ENCODE peak calls at places on chromosome 1, in ten cellular contexts. One of them, this sample, is unnamed.

GRCh38 chr1:205626216-205626615 is 5.6 kb downstream of the ELK4 start:
- DNase-seq in GM23338: no peak
- DNase-seq in activated CD4-positive, alpha-beta T cell treated with anti-CD3 and anti-CD28 coated beads, Interleukin-2, amount 10 ng/mL, durations not matched to agents 7 days and 5 days: peak; percentile 7
- DNase-seq in aorta: no peak
- DNase-seq in stimulated activated CD8-positive, alpha-beta memory T cell treated with anti-CD3 and anti-CD28 coated beads, Interleukin-4, amount 100 ng/mL, for 4 hours: no peak
- DNase-seq in foreskin fibroblast: no peak
- DNase-seq in mesendoderm: no peak
- DNase-seq in stimulated activated CD4-positive, alpha-beta T cell treated with anti-CD3 and anti-CD28 coated beads, Interleukin-2, amount 100 ng/mL, for 24 hours: no peak
- DNase-seq in type B pancreatic cell: no peak
- DNase-seq in hypothalamus: no peak
- DNase-seq in this sample: peak; percentile 57

GRCh38 chr1:172637522-172637921 is 21.4 kb upstream of the FASLG start:
- DNase-seq in type B pancreatic cell: no peak
- DNase-seq in foreskin fibroblast: peak; percentile 87
- DNase-seq in GM23338: no peak
- DNase-seq in stimulated activated CD8-positive, alpha-beta memory T cell treated with anti-CD3 and anti-CD28 coated beads, Interleukin-4, amount 100 ng/mL, for 4 hours: no peak
- DNase-seq in stimulated activated CD4-positive, alpha-beta T cell treated with anti-CD3 and anti-CD28 coated beads, Interleukin-2, amount 100 ng/mL, for 24 hours: no peak
- DNase-seq in hypothalamus: no peak
- DNase-seq in activated CD4-positive, alpha-beta T cell treated with anti-CD3 and anti-CD28 coated beads, Interleukin-2, amount 10 ng/mL, durations not matched to agents 7 days and 5 days: no peak
- DNase-seq in mesendoderm: peak; percentile 15
- DNase-seq in aorta: no peak
- DNase-seq in this sample: no peak

GRCh38 chr1:205321109-205321958 is at the start of gene NUAK2:
- DNase-seq in stimulated activated CD8-positive, alpha-beta memory T cell treated with anti-CD3 and anti-CD28 coated beads, Interleukin-4, amount 100 ng/mL, for 4 hours: peak; percentile 53
- DNase-seq in foreskin fibroblast: peak; percentile 96
- DNase-seq in aorta: peak; percentile 95
- DNase-seq in GM23338: peak; percentile 99
- DNase-seq in hypothalamus: peak; percentile 86
- DNase-seq in mesendoderm: peak; percentile 99
- DNase-seq in type B pancreatic cell: peak; percentile 94
- DNase-seq in stimulated activated CD4-positive, alpha-beta T cell treated with anti-CD3 and anti-CD28 coated beads, Interleukin-2, amount 100 ng/mL, for 24 hours: peak; percentile 90
- DNase-seq in activated CD4-positive, alpha-beta T cell treated with anti-CD3 and anti-CD28 coated beads, Interleukin-2, amount 10 ng/mL, durations not matched to agents 7 days and 5 days: peak; percentile 81
- DNase-seq in this sample: no peak

GRCh38 chr1:158027485-158027884 is 34.0 kb downstream of the KIRREL1 start:
- DNase-seq in GM23338: no peak
- DNase-seq in aorta: no peak
- DNase-seq in hypothalamus: no peak
- DNase-seq in stimulated activated CD8-positive, alpha-beta memory T cell treated with anti-CD3 and anti-CD28 coated beads, Interleukin-4, amount 100 ng/mL, for 4 hours: no peak
- DNase-seq in type B pancreatic cell: no peak
- DNase-seq in activated CD4-positive, alpha-beta T cell treated with anti-CD3 and anti-CD28 coated beads, Interleukin-2, amount 10 ng/mL, durations not matched to agents 7 days and 5 days: no peak
- DNase-seq in stimulated activated CD4-positive, alpha-beta T cell treated with anti-CD3 and anti-CD28 coated beads, Interleukin-2, amount 100 ng/mL, for 24 hours: no peak
- DNase-seq in mesendoderm: no peak
- DNase-seq in foreskin fibroblast: no peak
- DNase-seq in this sample: no peak

GRCh38 chr1:5599541-5599940 is 392.7 kb downstream of the NPHP4 start:
- DNase-seq in aorta: no peak
- DNase-seq in mesendoderm: no peak
- DNase-seq in activated CD4-positive, alpha-beta T cell treated with anti-CD3 and anti-CD28 coated beads, Interleukin-2, amount 10 ng/mL, durations not matched to agents 7 days and 5 days: peak; percentile 3
- DNase-seq in hypothalamus: no peak
- DNase-seq in foreskin fibroblast: no peak
- DNase-seq in GM23338: no peak
- DNase-seq in stimulated activated CD4-positive, alpha-beta T cell treated with anti-CD3 and anti-CD28 coated beads, Interleukin-2, amount 100 ng/mL, for 24 hours: no peak
- DNase-seq in type B pancreatic cell: peak; percentile 45
- DNase-seq in stimulated activated CD8-positive, alpha-beta memory T cell treated with anti-CD3 and anti-CD28 coated beads, Interleukin-4, amount 100 ng/mL, for 4 hours: no peak
- DNase-seq in this sample: no peak

GRCh38 chr1:40435876-40436275 is 14.4 kb upstream of the ZFP69B start:
- DNase-seq in GM23338: no peak
- DNase-seq in stimulated activated CD8-positive, alpha-beta memory T cell treated with anti-CD3 and anti-CD28 coated beads, Interleukin-4, amount 100 ng/mL, for 4 hours: no peak
- DNase-seq in foreskin fibroblast: no peak
- DNase-seq in type B pancreatic cell: no peak
- DNase-seq in mesendoderm: no peak
- DNase-seq in aorta: no peak
- DNase-seq in stimulated activated CD4-positive, alpha-beta T cell treated with anti-CD3 and anti-CD28 coated beads, Interleukin-2, amount 100 ng/mL, for 24 hours: no peak
- DNase-seq in hypothalamus: no peak
- DNase-seq in activated CD4-positive, alpha-beta T cell treated with anti-CD3 and anti-CD28 coated beads, Interleukin-2, amount 10 ng/mL, durations not matched to agents 7 days and 5 days: no peak
- DNase-seq in this sample: no peak

GRCh38 chr1:173758980-173759379 is 44.2 kb downstream of the KLHL20 start:
- DNase-seq in hypothalamus: no peak
- DNase-seq in activated CD4-positive, alpha-beta T cell treated with anti-CD3 and anti-CD28 coated beads, Interleukin-2, amount 10 ng/mL, durations not matched to agents 7 days and 5 days: no peak
- DNase-seq in mesendoderm: no peak
- DNase-seq in aorta: no peak
- DNase-seq in foreskin fibroblast: no peak
- DNase-seq in GM23338: no peak
- DNase-seq in type B pancreatic cell: no peak
- DNase-seq in stimulated activated CD8-positive, alpha-beta memory T cell treated with anti-CD3 and anti-CD28 coated beads, Interleukin-4, amount 100 ng/mL, for 4 hours: no peak
- DNase-seq in stimulated activated CD4-positive, alpha-beta T cell treated with anti-CD3 and anti-CD28 coated beads, Interleukin-2, amount 100 ng/mL, for 24 hours: no peak
- DNase-seq in this sample: no peak

GRCh38 chr1:53519412-53519811 is 60.2 kb downstream of the DMRTB1 start:
- DNase-seq in aorta: no peak
- DNase-seq in hypothalamus: no peak
- DNase-seq in activated CD4-positive, alpha-beta T cell treated with anti-CD3 and anti-CD28 coated beads, Interleukin-2, amount 10 ng/mL, durations not matched to agents 7 days and 5 days: no peak
- DNase-seq in mesendoderm: peak; percentile 19
- DNase-seq in stimulated activated CD8-positive, alpha-beta memory T cell treated with anti-CD3 and anti-CD28 coated beads, Interleukin-4, amount 100 ng/mL, for 4 hours: no peak
- DNase-seq in GM23338: no peak
- DNase-seq in foreskin fibroblast: peak; percentile 43
- DNase-seq in stimulated activated CD4-positive, alpha-beta T cell treated with anti-CD3 and anti-CD28 coated beads, Interleukin-2, amount 100 ng/mL, for 24 hours: no peak
- DNase-seq in type B pancreatic cell: no peak
- DNase-seq in this sample: no peak

GRCh38 chr1:227789042-227789880 is 26.2 kb upstream of the PRSS38 start:
- DNase-seq in hypothalamus: no peak
- DNase-seq in type B pancreatic cell: peak; percentile 67
- DNase-seq in activated CD4-positive, alpha-beta T cell treated with anti-CD3 and anti-CD28 coated beads, Interleukin-2, amount 10 ng/mL, durations not matched to agents 7 days and 5 days: no peak
- DNase-seq in stimulated activated CD4-positive, alpha-beta T cell treated with anti-CD3 and anti-CD28 coated beads, Interleukin-2, amount 100 ng/mL, for 24 hours: no peak
- DNase-seq in GM23338: peak; percentile 51
- DNase-seq in stimulated activated CD8-positive, alpha-beta memory T cell treated with anti-CD3 and anti-CD28 coated beads, Interleukin-4, amount 100 ng/mL, for 4 hours: no peak
- DNase-seq in aorta: no peak
- DNase-seq in foreskin fibroblast: peak; percentile 82
- DNase-seq in mesendoderm: peak; percentile 52
- DNase-seq in this sample: no peak

GRCh38 chr1:21666572-21667320 is 2.4 kb downstream of the RAP1GAP start:
- DNase-seq in stimulated activated CD8-positive, alpha-beta memory T cell treated with anti-CD3 and anti-CD28 coated beads, Interleukin-4, amount 100 ng/mL, for 4 hours: no peak
- DNase-seq in foreskin fibroblast: no peak
- DNase-seq in aorta: peak; percentile 65
- DNase-seq in activated CD4-positive, alpha-beta T cell treated with anti-CD3 and anti-CD28 coated beads, Interleukin-2, amount 10 ng/mL, durations not matched to agents 7 days and 5 days: no peak
- DNase-seq in stimulated activated CD4-positive, alpha-beta T cell treated with anti-CD3 and anti-CD28 coated beads, Interleukin-2, amount 100 ng/mL, for 24 hours: no peak
- DNase-seq in hypothalamus: no peak
- DNase-seq in mesendoderm: no peak
- DNase-seq in GM23338: no peak
- DNase-seq in type B pancreatic cell: no peak
- DNase-seq in this sample: no peak

GRCh38 chr1:41479000-41479807 is 5.3 kb downstream of the EDN2 start:
- DNase-seq in type B pancreatic cell: no peak
- DNase-seq in GM23338: no peak
- DNase-seq in activated CD4-positive, alpha-beta T cell treated with anti-CD3 and anti-CD28 coated beads, Interleukin-2, amount 10 ng/mL, durations not matched to agents 7 days and 5 days: no peak
- DNase-seq in stimulated activated CD8-positive, alpha-beta memory T cell treated with anti-CD3 and anti-CD28 coated beads, Interleukin-4, amount 100 ng/mL, for 4 hours: no peak
- DNase-seq in aorta: peak; percentile 88
- DNase-seq in stimulated activated CD4-positive, alpha-beta T cell treated with anti-CD3 and anti-CD28 coated beads, Interleukin-2, amount 100 ng/mL, for 24 hours: no peak
- DNase-seq in hypothalamus: peak; percentile 63
- DNase-seq in foreskin fibroblast: peak; percentile 58
- DNase-seq in mesendoderm: no peak
- DNase-seq in this sample: no peak

GRCh38 chr1:25918615-25919014 is 12.4 kb upstream of the STMN1 start:
- DNase-seq in activated CD4-positive, alpha-beta T cell treated with anti-CD3 and anti-CD28 coated beads, Interleukin-2, amount 10 ng/mL, durations not matched to agents 7 days and 5 days: no peak
- DNase-seq in foreskin fibroblast: no peak
- DNase-seq in mesendoderm: no peak
- DNase-seq in stimulated activated CD8-positive, alpha-beta memory T cell treated with anti-CD3 and anti-CD28 coated beads, Interleukin-4, amount 100 ng/mL, for 4 hours: no peak
- DNase-seq in stimulated activated CD4-positive, alpha-beta T cell treated with anti-CD3 and anti-CD28 coated beads, Interleukin-2, amount 100 ng/mL, for 24 hours: no peak
- DNase-seq in hypothalamus: no peak
- DNase-seq in aorta: no peak
- DNase-seq in GM23338: peak; percentile 43
- DNase-seq in type B pancreatic cell: no peak
- DNase-seq in this sample: no peak

GRCh38 chr1:34787461-34788420 is 5.1 kb upstream of the GJA4 start:
- DNase-seq in stimulated activated CD4-positive, alpha-beta T cell treated with anti-CD3 and anti-CD28 coated beads, Interleukin-2, amount 100 ng/mL, for 24 hours: peak; percentile 14
- DNase-seq in hypothalamus: no peak
- DNase-seq in stimulated activated CD8-positive, alpha-beta memory T cell treated with anti-CD3 and anti-CD28 coated beads, Interleukin-4, amount 100 ng/mL, for 4 hours: no peak
- DNase-seq in mesendoderm: peak; percentile 81
- DNase-seq in GM23338: peak; percentile 64
- DNase-seq in activated CD4-positive, alpha-beta T cell treated with anti-CD3 and anti-CD28 coated beads, Interleukin-2, amount 10 ng/mL, durations not matched to agents 7 days and 5 days: no peak
- DNase-seq in aorta: no peak
- DNase-seq in foreskin fibroblast: peak; percentile 43
- DNase-seq in type B pancreatic cell: peak; percentile 50
- DNase-seq in this sample: no peak

GRCh38 chr1:3923378-3924185 is 23.5 kb upstream of the C1orf174 start:
- DNase-seq in stimulated activated CD4-positive, alpha-beta T cell treated with anti-CD3 and anti-CD28 coated beads, Interleukin-2, amount 100 ng/mL, for 24 hours: no peak
- DNase-seq in foreskin fibroblast: no peak
- DNase-seq in GM23338: no peak
- DNase-seq in stimulated activated CD8-positive, alpha-beta memory T cell treated with anti-CD3 and anti-CD28 coated beads, Interleukin-4, amount 100 ng/mL, for 4 hours: no peak
- DNase-seq in aorta: peak; percentile 62
- DNase-seq in mesendoderm: no peak
- DNase-seq in type B pancreatic cell: no peak
- DNase-seq in activated CD4-positive, alpha-beta T cell treated with anti-CD3 and anti-CD28 coated beads, Interleukin-2, amount 10 ng/mL, durations not matched to agents 7 days and 5 days: no peak
- DNase-seq in hypothalamus: no peak
- DNase-seq in this sample: no peak

GRCh38 chr1:180911640-180912161 is 996 bp upstream of the KIAA1614 start:
- DNase-seq in mesendoderm: peak; percentile 77
- DNase-seq in activated CD4-positive, alpha-beta T cell treated with anti-CD3 and anti-CD28 coated beads, Interleukin-2, amount 10 ng/mL, durations not matched to agents 7 days and 5 days: no peak
- DNase-seq in type B pancreatic cell: no peak
- DNase-seq in foreskin fibroblast: peak; percentile 59
- DNase-seq in stimulated activated CD4-positive, alpha-beta T cell treated with anti-CD3 and anti-CD28 coated beads, Interleukin-2, amount 100 ng/mL, for 24 hours: no peak
- DNase-seq in GM23338: peak; percentile 60
- DNase-seq in hypothalamus: no peak
- DNase-seq in stimulated activated CD8-positive, alpha-beta memory T cell treated with anti-CD3 and anti-CD28 coated beads, Interleukin-4, amount 100 ng/mL, for 4 hours: no peak
- DNase-seq in aorta: no peak
- DNase-seq in this sample: no peak

GRCh38 chr1:33905241-33905640 is 41.4 kb downstream of the HMGB4 start:
- DNase-seq in GM23338: no peak
- DNase-seq in stimulated activated CD8-positive, alpha-beta memory T cell treated with anti-CD3 and anti-CD28 coated beads, Interleukin-4, amount 100 ng/mL, for 4 hours: no peak
- DNase-seq in activated CD4-positive, alpha-beta T cell treated with anti-CD3 and anti-CD28 coated beads, Interleukin-2, amount 10 ng/mL, durations not matched to agents 7 days and 5 days: no peak
- DNase-seq in hypothalamus: no peak
- DNase-seq in foreskin fibroblast: no peak
- DNase-seq in mesendoderm: no peak
- DNase-seq in aorta: no peak
- DNase-seq in stimulated activated CD4-positive, alpha-beta T cell treated with anti-CD3 and anti-CD28 coated beads, Interleukin-2, amount 100 ng/mL, for 24 hours: no peak
- DNase-seq in type B pancreatic cell: no peak
- DNase-seq in this sample: no peak

GRCh38 chr1:31548899-31549806 is 27.2 kb upstream of the TINAGL1 start:
- DNase-seq in mesendoderm: peak; percentile 94
- DNase-seq in activated CD4-positive, alpha-beta T cell treated with anti-CD3 and anti-CD28 coated beads, Interleukin-2, amount 10 ng/mL, durations not matched to agents 7 days and 5 days: peak; percentile 92
- DNase-seq in GM23338: peak; percentile 89
- DNase-seq in aorta: peak; percentile 91
- DNase-seq in type B pancreatic cell: peak; percentile 91
- DNase-seq in stimulated activated CD4-positive, alpha-beta T cell treated with anti-CD3 and anti-CD28 coated beads, Interleukin-2, amount 100 ng/mL, for 24 hours: peak; percentile 93
- DNase-seq in hypothalamus: peak; percentile 69
- DNase-seq in foreskin fibroblast: peak; percentile 93
- DNase-seq in stimulated activated CD8-positive, alpha-beta memory T cell treated with anti-CD3 and anti-CD28 coated beads, Interleukin-4, amount 100 ng/mL, for 4 hours: peak; percentile 84
- DNase-seq in this sample: peak; percentile 87

GRCh38 chr1:175373786-175374623 is 181.4 kb upstream of the KIAA0040 start:
- DNase-seq in aorta: no peak
- DNase-seq in activated CD4-positive, alpha-beta T cell treated with anti-CD3 and anti-CD28 coated beads, Interleukin-2, amount 10 ng/mL, durations not matched to agents 7 days and 5 days: peak; percentile 8
- DNase-seq in hypothalamus: peak; percentile 44
- DNase-seq in GM23338: peak; percentile 84
- DNase-seq in type B pancreatic cell: no peak
- DNase-seq in stimulated activated CD8-positive, alpha-beta memory T cell treated with anti-CD3 and anti-CD28 coated beads, Interleukin-4, amount 100 ng/mL, for 4 hours: no peak
- DNase-seq in stimulated activated CD4-positive, alpha-beta T cell treated with anti-CD3 and anti-CD28 coated beads, Interleukin-2, amount 100 ng/mL, for 24 hours: peak; percentile 30
- DNase-seq in foreskin fibroblast: no peak
- DNase-seq in mesendoderm: peak; percentile 65
- DNase-seq in this sample: no peak

GRCh38 chr1:41887365-41887764 is 31.4 kb downstream of the HIVEP3 start:
- DNase-seq in activated CD4-positive, alpha-beta T cell treated with anti-CD3 and anti-CD28 coated beads, Interleukin-2, amount 10 ng/mL, durations not matched to agents 7 days and 5 days: peak; percentile 2
- DNase-seq in stimulated activated CD8-positive, alpha-beta memory T cell treated with anti-CD3 and anti-CD28 coated beads, Interleukin-4, amount 100 ng/mL, for 4 hours: no peak
- DNase-seq in mesendoderm: no peak
- DNase-seq in GM23338: no peak
- DNase-seq in type B pancreatic cell: no peak
- DNase-seq in foreskin fibroblast: no peak
- DNase-seq in hypothalamus: no peak
- DNase-seq in stimulated activated CD4-positive, alpha-beta T cell treated with anti-CD3 and anti-CD28 coated beads, Interleukin-2, amount 100 ng/mL, for 24 hours: no peak
- DNase-seq in aorta: no peak
- DNase-seq in this sample: no peak

GRCh38 chr1:224492632-224493031 is 58.0 kb upstream of the WDR26 start:
- DNase-seq in stimulated activated CD4-positive, alpha-beta T cell treated with anti-CD3 and anti-CD28 coated beads, Interleukin-2, amount 100 ng/mL, for 24 hours: no peak
- DNase-seq in mesendoderm: no peak
- DNase-seq in foreskin fibroblast: no peak
- DNase-seq in aorta: no peak
- DNase-seq in hypothalamus: no peak
- DNase-seq in type B pancreatic cell: no peak
- DNase-seq in stimulated activated CD8-positive, alpha-beta memory T cell treated with anti-CD3 and anti-CD28 coated beads, Interleukin-4, amount 100 ng/mL, for 4 hours: no peak
- DNase-seq in GM23338: no peak
- DNase-seq in activated CD4-positive, alpha-beta T cell treated with anti-CD3 and anti-CD28 coated beads, Interleukin-2, amount 10 ng/mL, durations not matched to agents 7 days and 5 days: no peak
- DNase-seq in this sample: no peak

GRCh38 chr1:51224255-51224654 is 11.8 kb upstream of the RNF11 start:
- DNase-seq in stimulated activated CD4-positive, alpha-beta T cell treated with anti-CD3 and anti-CD28 coated beads, Interleukin-2, amount 100 ng/mL, for 24 hours: no peak
- DNase-seq in mesendoderm: no peak
- DNase-seq in foreskin fibroblast: no peak
- DNase-seq in GM23338: no peak
- DNase-seq in type B pancreatic cell: no peak
- DNase-seq in hypothalamus: no peak
- DNase-seq in stimulated activated CD8-positive, alpha-beta memory T cell treated with anti-CD3 and anti-CD28 coated beads, Interleukin-4, amount 100 ng/mL, for 4 hours: no peak
- DNase-seq in activated CD4-positive, alpha-beta T cell treated with anti-CD3 and anti-CD28 coated beads, Interleukin-2, amount 10 ng/mL, durations not matched to agents 7 days and 5 days: no peak
- DNase-seq in aorta: no peak
- DNase-seq in this sample: no peak

GRCh38 chr1:39841429-39841828 is 41.9 kb downstream of the TRIT1 start:
- DNase-seq in mesendoderm: no peak
- DNase-seq in hypothalamus: no peak
- DNase-seq in GM23338: no peak
- DNase-seq in stimulated activated CD4-positive, alpha-beta T cell treated with anti-CD3 and anti-CD28 coated beads, Interleukin-2, amount 100 ng/mL, for 24 hours: no peak
- DNase-seq in type B pancreatic cell: no peak
- DNase-seq in aorta: no peak
- DNase-seq in stimulated activated CD8-positive, alpha-beta memory T cell treated with anti-CD3 and anti-CD28 coated beads, Interleukin-4, amount 100 ng/mL, for 4 hours: no peak
- DNase-seq in foreskin fibroblast: no peak
- DNase-seq in activated CD4-positive, alpha-beta T cell treated with anti-CD3 and anti-CD28 coated beads, Interleukin-2, amount 10 ng/mL, durations not matched to agents 7 days and 5 days: no peak
- DNase-seq in this sample: no peak

GRCh38 chr1:23152966-23153684 is 15.5 kb downstream of the LUZP1 start:
- DNase-seq in mesendoderm: peak; percentile 19
- DNase-seq in foreskin fibroblast: no peak
- DNase-seq in hypothalamus: no peak
- DNase-seq in activated CD4-positive, alpha-beta T cell treated with anti-CD3 and anti-CD28 coated beads, Interleukin-2, amount 10 ng/mL, durations not matched to agents 7 days and 5 days: no peak
- DNase-seq in type B pancreatic cell: no peak
- DNase-seq in GM23338: peak; percentile 46
- DNase-seq in stimulated activated CD4-positive, alpha-beta T cell treated with anti-CD3 and anti-CD28 coated beads, Interleukin-2, amount 100 ng/mL, for 24 hours: no peak
- DNase-seq in aorta: no peak
- DNase-seq in stimulated activated CD8-positive, alpha-beta memory T cell treated with anti-CD3 and anti-CD28 coated beads, Interleukin-4, amount 100 ng/mL, for 4 hours: no peak
- DNase-seq in this sample: no peak

GRCh38 chr1:162206749-162207635 is 137.5 kb downstream of the NOS1AP start:
- DNase-seq in mesendoderm: no peak
- DNase-seq in hypothalamus: no peak
- DNase-seq in GM23338: peak; percentile 39
- DNase-seq in type B pancreatic cell: no peak
- DNase-seq in foreskin fibroblast: peak; percentile 22
- DNase-seq in stimulated activated CD8-positive, alpha-beta memory T cell treated with anti-CD3 and anti-CD28 coated beads, Interleukin-4, amount 100 ng/mL, for 4 hours: no peak
- DNase-seq in aorta: no peak
- DNase-seq in activated CD4-positive, alpha-beta T cell treated with anti-CD3 and anti-CD28 coated beads, Interleukin-2, amount 10 ng/mL, durations not matched to agents 7 days and 5 days: no peak
- DNase-seq in stimulated activated CD4-positive, alpha-beta T cell treated with anti-CD3 and anti-CD28 coated beads, Interleukin-2, amount 100 ng/mL, for 24 hours: no peak
- DNase-seq in this sample: no peak

GRCh38 chr1:30083800-30084464 is 639.5 kb downstream of the MATN1 start:
- DNase-seq in aorta: no peak
- DNase-seq in GM23338: no peak
- DNase-seq in hypothalamus: no peak
- DNase-seq in activated CD4-positive, alpha-beta T cell treated with anti-CD3 and anti-CD28 coated beads, Interleukin-2, amount 10 ng/mL, durations not matched to agents 7 days and 5 days: no peak
- DNase-seq in mesendoderm: peak; percentile 42
- DNase-seq in stimulated activated CD8-positive, alpha-beta memory T cell treated with anti-CD3 and anti-CD28 coated beads, Interleukin-4, amount 100 ng/mL, for 4 hours: no peak
- DNase-seq in stimulated activated CD4-positive, alpha-beta T cell treated with anti-CD3 and anti-CD28 coated beads, Interleukin-2, amount 100 ng/mL, for 24 hours: no peak
- DNase-seq in foreskin fibroblast: peak; percentile 72
- DNase-seq in type B pancreatic cell: no peak
- DNase-seq in this sample: no peak

GRCh38 chr1:197218857-197219256 is 49.2 kb upstream of the CRB1 start:
- DNase-seq in aorta: no peak
- DNase-seq in stimulated activated CD8-positive, alpha-beta memory T cell treated with anti-CD3 and anti-CD28 coated beads, Interleukin-4, amount 100 ng/mL, for 4 hours: no peak
- DNase-seq in GM23338: no peak
- DNase-seq in stimulated activated CD4-positive, alpha-beta T cell treated with anti-CD3 and anti-CD28 coated beads, Interleukin-2, amount 100 ng/mL, for 24 hours: no peak
- DNase-seq in foreskin fibroblast: no peak
- DNase-seq in hypothalamus: no peak
- DNase-seq in mesendoderm: no peak
- DNase-seq in activated CD4-positive, alpha-beta T cell treated with anti-CD3 and anti-CD28 coated beads, Interleukin-2, amount 10 ng/mL, durations not matched to agents 7 days and 5 days: no peak
- DNase-seq in type B pancreatic cell: no peak
- DNase-seq in this sample: no peak

GRCh38 chr1:208855403-208855802 is 611.2 kb upstream of the PLXNA2 start:
- DNase-seq in mesendoderm: no peak
- DNase-seq in stimulated activated CD4-positive, alpha-beta T cell treated with anti-CD3 and anti-CD28 coated beads, Interleukin-2, amount 100 ng/mL, for 24 hours: no peak
- DNase-seq in aorta: no peak
- DNase-seq in GM23338: no peak
- DNase-seq in activated CD4-positive, alpha-beta T cell treated with anti-CD3 and anti-CD28 coated beads, Interleukin-2, amount 10 ng/mL, durations not matched to agents 7 days and 5 days: no peak
- DNase-seq in foreskin fibroblast: no peak
- DNase-seq in type B pancreatic cell: no peak
- DNase-seq in hypothalamus: no peak
- DNase-seq in stimulated activated CD8-positive, alpha-beta memory T cell treated with anti-CD3 and anti-CD28 coated beads, Interleukin-4, amount 100 ng/mL, for 4 hours: no peak
- DNase-seq in this sample: no peak

This sample was measured in MV-4-11.